ENCODE peak calls at places on chromosomes 1 and 21, in four cellular contexts. X is Panc1, V is neural crest cell, R is foreskin fibroblast. E is an unnamed sample.

GRCh38 chr1:186250529-186250928 is 124.5 kb downstream of the TPR start:
- DNase-seq in X (no peak), V (no peak), R (no peak), E (no peak)

GRCh38 chr1:214018605-214019268 is 31.0 kb downstream of the PROX1 start:
- DNase-seq in X (no peak), V (no peak), R (no peak), E (no peak)

GRCh38 chr1:31523012-31523411 is 53.3 kb upstream of the TINAGL1 start:
- DNase-seq in X (no peak), V (no peak), R (no peak), E (no peak)

GRCh38 chr1:67166196-67166595 is at the start of gene IL23R:
- DNase-seq in X (no peak), V (no peak), R (no peak), E (no peak)

GRCh38 chr1:41366428-41367101 is 5.3 kb downstream of the FOXO6 start:
- DNase-seq in X (no peak), V (no peak), R (no peak), E (no peak)

GRCh38 chr1:119783354-119784126 is 14.8 kb upstream of the HMGCS2 start:
- DNase-seq in X (no peak), V (no peak), R (no peak), E (no peak)

GRCh38 chr1:33047839-33048305 is 11.2 kb upstream of the AK2 start:
- DNase-seq in X (no peak), V (no peak), R (no peak), E (no peak)

GRCh38 chr21:31946236-31946635 is 73.4 kb downstream of the HUNK start:
- DNase-seq in X (no peak), V (no peak), R (no peak), E (no peak)

GRCh38 chr21:45386336-45386727 is 18.6 kb upstream of the COL18A1 start:
- DNase-seq in X (no peak), V (no peak), R (no peak), E (no peak)

GRCh38 chr1:15830284-15830657 is 17.2 kb upstream of the SPEN start:
- DNase-seq in X (no peak), V (no peak), R (no peak), E (no peak)

GRCh38 chr1:175481126-175482071 is 262.0 kb downstream of the TNR start:
- DNase-seq in X (peak), V (no peak), R (no peak), E (peak)

GRCh38 chr1:210565316-210565715 is 236.6 kb downstream of the HHAT start:
- DNase-seq in X (no peak), V (no peak), R (no peak), E (no peak)

GRCh38 chr1:240909701-240910457 is 297.9 kb upstream of the GREM2 start:
- DNase-seq in X (no peak), V (no peak), R (no peak), E (no peak)

GRCh38 chr1:63051356-63051755 is 267.4 kb downstream of the ATG4C start:
- DNase-seq in X (no peak), V (no peak), R (no peak), E (no peak)

GRCh38 chr1:151828931-151829330 is 2.7 kb downstream of the RORC start:
- DNase-seq in X (no peak), V (no peak), R (no peak), E (peak)

GRCh38 chr21:31502537-31503143 is 156.9 kb upstream of the SOD1 start:
- DNase-seq in X (no peak), V (no peak), R (no peak), E (no peak)

GRCh38 chr1:190474587-190475305 is 2.9 kb downstream of the BRINP3 start:
- DNase-seq in X (no peak), V (no peak), R (no peak), E (peak)

GRCh38 chr21:45478115-45478801 is 64.0 kb downstream of the SLC19A1 start:
- DNase-seq in X (no peak), V (peak), R (no peak), E (peak)

GRCh38 chr1:216325336-216325735 is 97.9 kb downstream of the USH2A start:
- DNase-seq in X (no peak), V (no peak), R (no peak), E (no peak)

GRCh38 chr1:30539856-30540243 is 183.5 kb downstream of the MATN1 start:
- DNase-seq in X (no peak), V (no peak), R (no peak), E (no peak)

GRCh38 chr21:39125752-39126485 is 57.3 kb downstream of the PSMG1 start:
- DNase-seq in X (peak), V (peak), R (peak), E (peak)

GRCh38 chr1:111148376-111148881 is 8.4 kb downstream of the CEPT1 start:
- DNase-seq in X (no peak), V (no peak), R (no peak), E (no peak)

GRCh38 chr21:46065215-46065992 is 32.5 kb upstream of the COL6A2 start:
- DNase-seq in X (no peak), V (no peak), R (no peak), E (no peak)

DNA sequence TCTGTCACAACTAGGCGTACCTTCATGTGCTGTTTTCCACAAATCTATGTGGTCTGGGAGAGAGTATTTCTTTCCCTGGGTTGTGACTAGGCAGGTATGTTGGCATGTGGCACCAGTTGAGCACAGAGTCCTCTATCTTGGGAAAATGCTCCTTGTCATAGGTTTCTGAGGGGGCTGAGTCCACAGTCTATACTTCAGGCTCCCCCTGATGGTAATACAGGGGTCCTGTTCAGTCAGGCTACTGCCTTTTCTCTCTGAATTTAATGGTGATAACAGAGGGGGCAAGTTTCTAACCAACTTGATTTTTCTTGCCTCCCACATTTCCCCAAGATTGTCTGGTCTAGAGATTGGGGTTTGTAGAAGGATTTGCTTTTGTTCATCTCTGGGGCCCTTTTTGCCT is 35.8 kb downstream of the VANGL1 start:
- DNase-seq in X (no peak), V (no peak), R (no peak), E (no peak)
- TF ChIP-seq CTCF in X (no peak), V (no peak), R (no peak), E (no peak)

GRCh38 chr1:218347316-218347712 is 2.2 kb downstream of the TGFB2 start:
- DNase-seq in X (no peak), V (no peak), R (no peak), E (no peak)
- TF ChIP-seq CTCF in X (no peak), V (no peak), R (no peak), E (no peak)

DNA sequence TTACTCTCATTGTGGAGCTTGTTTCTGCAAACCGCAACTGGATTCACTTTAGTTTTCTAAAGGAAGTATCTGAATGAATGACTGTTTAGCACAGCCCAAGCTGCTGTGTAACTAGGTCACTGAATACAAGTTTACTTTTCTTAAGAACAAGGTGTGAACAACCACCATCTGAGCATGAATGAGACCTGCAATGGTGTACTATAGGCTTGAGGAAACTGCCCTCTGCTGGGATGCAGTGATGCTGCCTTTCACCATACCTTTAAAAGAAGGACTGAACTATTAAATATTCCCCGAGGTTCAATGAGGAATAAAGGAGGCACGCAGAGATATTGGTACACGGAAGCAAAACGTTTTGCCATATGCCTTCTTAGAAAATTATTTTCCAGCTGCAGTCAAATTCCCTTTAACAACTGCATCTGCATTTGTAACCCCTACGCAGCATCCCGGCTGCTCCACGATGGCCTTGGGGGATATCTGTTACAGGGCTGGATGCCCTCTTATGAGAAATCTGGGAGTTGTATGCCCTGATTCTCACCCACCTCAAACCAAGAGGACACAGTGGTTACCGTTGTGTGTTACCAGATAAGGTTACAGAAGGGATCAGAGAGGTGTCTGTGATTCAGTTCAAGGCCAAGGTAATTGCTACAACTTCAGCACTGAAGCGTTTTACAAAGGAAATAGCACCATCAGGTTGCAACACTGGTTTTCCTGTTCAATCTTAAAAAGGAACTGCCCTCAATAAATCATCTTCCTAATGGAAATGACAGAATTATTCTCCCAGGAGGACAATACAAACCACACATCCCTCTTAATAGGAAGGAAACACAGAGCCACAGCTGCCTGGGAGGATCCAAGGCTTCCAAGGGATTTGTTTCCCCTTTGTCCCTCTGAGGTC is 470.5 kb downstream of the LTN1 start:
- DNase-seq in X (no peak), V (no peak), R (peak), E (peak)
- TF ChIP-seq CTCF in X (peak), V (peak), R (peak), E (no peak)

GRCh38 chr1:168259567-168259966 is 21.1 kb upstream of the TBX19 start:
- DNase-seq in X (no peak), V (no peak), R (no peak), E (no peak)
- TF ChIP-seq CTCF in X (no peak), V (no peak), R (no peak), E (no peak)